ENCODE peak calls at places on chromosomes 3 and 15, in four cellular contexts. G is K562, C is HepG2, Z is H1. Q is an unnamed sample.

GRCh38 chr3:87771338-87772059 is 287.3 kb downstream of the CGGBP1 start:
- DNase-seq in C (peak), G (no peak), Z (peak), Q (peak)

GRCh38 chr15:69568621-69569020 is 116.0 kb downstream of the RPLP1 start:
- DNase-seq in Z (no peak), C (no peak), G (no peak), Q (no peak)

GRCh38 chr15:42143866-42144625 is 12.4 kb downstream of the PLA2G4F start:
- DNase-seq in G (no peak), C (no peak), Z (no peak), Q (no peak)

GRCh38 chr3:37115451-37115850 is 58.9 kb downstream of the LRRFIP2 start:
- DNase-seq in G (no peak), Z (no peak), C (no peak), Q (peak)

GRCh38 chr15:32722126-32722525 is 4.3 kb downstream of the GREM1 start:
- DNase-seq in G (no peak), Z (no peak), C (no peak), Q (no peak)

GRCh38 chr3:194572131-194572789 is 61.0 kb downstream of the TMEM44 start:
- DNase-seq in G (peak), C (peak), Z (no peak), Q (peak)

GRCh38 chr3:149967067-149967685 is 3.5 kb downstream of the PFN2 start:
- DNase-seq in C (peak), Z (no peak), G (peak), Q (peak)

GRCh38 chr3:150385296-150386242 is 22.5 kb upstream of the TSC22D2 start:
- DNase-seq in C (no peak), G (no peak), Z (no peak), Q (no peak)

DNA sequence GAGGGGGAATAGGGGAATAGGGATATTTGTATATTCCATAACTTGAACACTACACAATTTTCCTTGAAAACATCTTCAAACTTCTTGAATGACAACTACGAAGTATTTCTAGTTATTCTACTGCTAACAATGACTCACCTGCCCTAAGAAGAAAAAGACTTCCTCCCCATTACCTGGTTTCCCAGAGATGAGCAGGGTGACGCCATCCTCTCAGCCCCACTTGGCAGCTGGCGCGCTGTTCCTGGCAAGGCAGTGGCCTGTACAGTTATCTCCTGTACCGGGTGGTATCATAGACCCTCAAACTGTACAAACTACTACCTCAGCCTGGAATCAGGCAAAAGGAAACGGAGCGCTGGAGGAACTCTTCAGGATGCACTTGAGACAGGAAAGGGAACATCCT is 10.4 kb downstream of the WDR82 start:
- DNase-seq in G (no peak), C (no peak), Z (no peak), Q (no peak)
- TF ChIP-seq JUN in G (no peak), C (no peak), Z (no peak), Q (no peak)

GRCh38 chr3:50028336-50028735 is 60.4 kb upstream of the RBM5 start:
- DNase-seq in Z (no peak), C (no peak), G (no peak), Q (peak)
- H3K9ac ChIP-seq in Z (no peak), C (no peak), G (no peak), Q (no peak)

DNA sequence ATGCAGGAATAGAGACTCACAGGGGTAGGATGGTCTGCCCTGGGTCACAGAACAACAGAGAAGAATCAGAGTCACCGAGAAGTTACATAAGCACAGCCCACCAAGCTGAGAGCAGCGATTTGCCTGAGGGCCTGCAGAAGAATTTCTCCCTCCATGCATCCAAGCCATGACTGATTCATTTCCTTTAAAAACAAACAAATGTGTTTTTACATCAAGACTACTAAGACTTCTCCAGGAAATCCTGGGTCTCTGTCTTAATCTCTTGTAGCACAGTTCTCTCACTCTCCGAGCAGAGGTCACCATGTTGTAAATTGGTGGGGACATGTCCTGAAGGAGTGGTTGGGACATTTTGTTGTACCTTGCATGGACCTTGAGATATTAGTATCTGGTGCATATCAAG is 159.8 kb downstream of the THSD4 start:
- DNase-seq in C (no peak), Z (no peak), G (no peak), Q (peak)
- TF ChIP-seq JUN in C (no peak), Z (no peak), G (no peak), Q (peak)

GRCh38 chr3:101170806-101171558 is 149.4 kb downstream of the IMPG2 start:
- DNase-seq in G (no peak), Z (no peak), C (no peak), Q (no peak)
- H3K9ac ChIP-seq in G (no peak), Z (no peak), C (no peak), Q (no peak)

DNA sequence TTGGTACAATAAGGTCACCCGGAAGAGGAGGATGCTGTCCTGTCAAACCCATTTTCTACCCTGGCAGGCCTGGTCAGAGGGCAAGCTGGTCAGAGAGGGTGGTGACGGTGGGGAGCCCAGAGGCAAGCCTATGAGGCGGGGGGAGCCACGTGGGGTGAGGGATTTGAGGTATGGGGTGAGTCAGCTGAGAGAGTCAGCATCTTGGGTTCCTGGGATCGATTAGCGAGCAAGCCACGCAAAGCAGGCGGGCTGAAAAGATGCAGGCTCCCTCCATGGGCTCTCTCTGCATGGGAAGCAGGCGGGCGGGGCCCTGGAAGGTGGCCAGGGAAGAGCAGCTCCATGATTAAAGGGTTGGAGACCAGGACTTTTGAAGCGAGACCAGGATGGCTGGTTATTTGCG is 48.1 kb downstream of the MAGEF1 start:
- DNase-seq in C (no peak), G (no peak), Z (no peak), Q (no peak)
- TF ChIP-seq JUN in C (no peak), G (no peak), Z (no peak), Q (no peak)

DNA sequence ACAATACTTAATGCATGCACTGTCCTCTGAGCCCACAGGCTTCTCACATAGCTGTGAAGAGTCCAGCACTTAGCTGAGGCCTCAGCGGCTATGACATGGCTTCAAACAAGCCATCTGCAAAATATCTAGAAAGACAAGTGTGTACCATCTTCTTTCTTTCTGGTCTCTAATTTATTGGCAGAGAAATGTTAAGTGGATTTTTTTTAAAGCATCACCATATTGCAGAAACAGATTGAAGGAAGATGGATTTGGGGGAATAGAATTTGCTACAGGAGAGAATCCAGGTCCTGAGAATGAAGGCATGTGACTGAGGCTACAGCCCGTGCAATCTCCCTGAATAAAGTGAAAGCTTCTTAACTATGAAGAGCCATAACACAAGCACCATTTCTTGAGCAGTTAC is 567.3 kb downstream of the PDCD6IP start:
- DNase-seq in Z (no peak), C (no peak), G (no peak), Q (no peak)
- H3K9ac ChIP-seq in Z (no peak), C (no peak), G (no peak), Q (no peak)

DNA sequence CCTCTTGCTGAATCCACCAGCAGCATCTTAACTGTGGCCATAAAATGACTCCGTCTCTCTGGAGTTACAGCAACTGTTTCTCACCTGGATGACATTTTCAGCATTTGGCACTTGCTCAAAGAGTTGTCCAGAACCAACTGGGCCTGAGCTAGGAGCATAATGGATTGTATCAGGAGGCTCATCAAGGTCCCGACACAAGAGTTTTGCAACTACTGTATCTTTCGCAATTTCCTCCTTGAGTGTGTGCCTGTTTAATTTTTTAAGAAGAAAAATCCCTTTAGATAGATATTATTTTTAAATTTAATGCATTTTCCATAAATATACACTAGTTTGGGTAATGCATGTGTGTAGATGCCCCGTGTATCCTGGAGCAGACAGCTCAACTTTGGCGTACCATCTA is 44.3 kb upstream of the C3orf49 start:
- DNase-seq in G (no peak), C (no peak), Z (no peak), Q (no peak)
- TF ChIP-seq JUN in G (no peak), C (no peak), Z (no peak), Q (no peak)

Q was measured in endothelial cell of umbilical vein.